ENCODE peak calls at places on chromosomes 12 and 14, in ten cellular contexts. F is activated CD4-positive, alpha-beta T cell treated with anti-CD3 and anti-CD28 coated beads, Interleukin-2, amount 50 U/mL, for 1 hour; R is pons; K is G401; L is GDM1; T is AG10803; W is HT-29; J is heart left ventricle; M is thoracic aorta; O is HEK293T. E is an unnamed sample.

GRCh38 chr12:46233418-46233817 is 35.4 kb downstream of the SLC38A1 start:
- DNase-seq in M (no peak), W (no peak), J (no peak), R (no peak), O (no peak), L (no peak), T (no peak), F (no peak), K (no peak), E (no peak)

GRCh38 chr14:30270200-30271161 is 288.5 kb upstream of the G2E3 start:
- DNase-seq in O (peak; percentile 84), M (peak; percentile 27), R (peak; percentile 87), W (peak; percentile 83), L (peak; percentile 24), T (peak; percentile 77), F (peak; percentile 41), K (peak; percentile 37), J (peak; percentile 84), E (peak; percentile 89)

GRCh38 chr12:75766263-75767160 is 255.1 kb upstream of the KRR1 start:
- DNase-seq in L (no peak), T (no peak), R (peak; percentile 50), W (peak; percentile 80), O (no peak), K (no peak), F (no peak), J (no peak), M (no peak), E (peak; percentile 98)

GRCh38 chr12:123070267-123071081 is 80.4 kb downstream of the PITPNM2 start:
- DNase-seq in J (no peak), W (no peak), R (no peak), F (no peak), K (no peak), T (no peak), O (no peak), L (peak; percentile 22), M (no peak), E (no peak)

GRCh38 chr14:61812347-61813100 is 50.3 kb downstream of the SNAPC1 start:
- DNase-seq in K (no peak), J (no peak), O (peak; percentile 55), R (no peak), M (no peak), L (no peak), F (no peak), W (no peak), T (no peak), E (no peak)

GRCh38 chr12:121575952-121576615 is 4.7 kb downstream of the KDM2B start:
- DNase-seq in J (no peak), L (no peak), K (no peak), W (no peak), F (no peak), T (peak; percentile 34), R (no peak), O (no peak), M (no peak), E (no peak)

GRCh38 chr12:3964404-3964803 is 91.2 kb upstream of the PARP11 start:
- DNase-seq in J (no peak), O (peak; percentile 21), W (no peak), T (no peak), R (no peak), L (peak; percentile 5), K (peak; percentile 7), M (no peak), F (no peak), E (peak; percentile 47)

GRCh38 chr12:76945867-76946266 is 67.0 kb upstream of the CSRP2 start:
- DNase-seq in T (no peak), J (no peak), O (no peak), R (no peak), L (no peak), W (no peak), K (no peak), F (no peak), M (no peak), E (no peak)

GRCh38 chr12:105561981-105562726 is 231.7 kb downstream of the C12orf75 start:
- DNase-seq in M (peak; percentile 38), W (peak; percentile 74), R (no peak), L (no peak), F (no peak), O (peak; percentile 61), J (peak; percentile 56), K (peak; percentile 35), T (peak; percentile 91), E (peak; percentile 8)

GRCh38 chr12:101862245-101862644 is 15.1 kb upstream of the DRAM1 start:
- DNase-seq in J (no peak), L (no peak), W (no peak), R (no peak), M (no peak), K (no peak), T (peak; percentile 54), F (no peak), O (no peak), E (no peak)

GRCh38 chr12:13205809-13206559 is 9.5 kb downstream of the EMP1 start:
- DNase-seq in L (peak; percentile 2), W (no peak), K (no peak), M (no peak), O (no peak), J (no peak), T (peak; percentile 98), R (no peak), F (no peak), E (peak; percentile 77)

GRCh38 chr14:26963696-26964095 is 365.9 kb upstream of the NOVA1 start:
- DNase-seq in O (no peak), K (no peak), T (no peak), M (no peak), J (no peak), W (no peak), R (no peak), L (no peak), F (no peak), E (peak; percentile 66)

GRCh38 chr14:38404616-38405015 is 148.7 kb upstream of the CLEC14A start:
- DNase-seq in R (no peak), F (no peak), O (no peak), T (peak; percentile 68), J (no peak), K (no peak), W (no peak), L (no peak), M (no peak), E (no peak)

GRCh38 chr12:56839489-56840442 is 76.6 kb downstream of the HSD17B6 start:
- DNase-seq in M (no peak), J (peak; percentile 26), O (peak; percentile 54), F (peak; percentile 12), K (peak; percentile 34), R (peak; percentile 50), L (peak; percentile 65), W (peak; percentile 56), T (peak; percentile 31), E (peak; percentile 59)